ENCODE peak calls at places on chromosomes 13 and 19, in nine cellular contexts. F, H, I, N, J, G, Y, L and C are unnamed samples.

GRCh38 chr19:2033825-2034159 is 17.3 kb downstream of the MKNK2 start:
- DNase-seq in I (no peak), Y (no peak), H (no peak), G (no peak), N (no peak), F (no peak), J (no peak), L (no peak), C (no peak)

GRCh38 chr13:48493076-48493765 is 39.7 kb downstream of the RCBTB2 start:
- DNase-seq in N (no peak), J (peak; percentile 18), Y (no peak), I (no peak), F (no peak), L (no peak), G (no peak), H (peak; percentile 35), C (no peak)

GRCh38 chr13:51502206-51502651 is 49.4 kb upstream of the INTS6 start:
- DNase-seq in J (peak; percentile 68), H (no peak), I (no peak), G (no peak), N (no peak), L (no peak), Y (no peak), F (no peak), C (no peak)

GRCh38 chr13:76053181-76053580 is 417.1 kb downstream of the LMO7 start:
- DNase-seq in H (no peak), G (no peak), F (no peak), J (no peak), I (no peak), Y (no peak), N (no peak), L (no peak), C (no peak)

GRCh38 chr13:24995225-24995804 is 100.6 kb upstream of the PABPC3 start:
- DNase-seq in J (peak; percentile 88), G (peak; percentile 71), N (peak; percentile 89), I (peak; percentile 77), F (peak; percentile 86), L (peak; percentile 62), Y (peak; percentile 96), H (peak; percentile 84), C (peak; percentile 91)

GRCh38 chr13:75329723-75330122 is 152.2 kb downstream of the TBC1D4 start:
- DNase-seq in H (no peak), J (no peak), L (no peak), N (no peak), F (no peak), G (no peak), I (no peak), Y (no peak), C (no peak)

GRCh38 chr13:72341904-72342303 is 385.5 kb downstream of the MZT1 start:
- DNase-seq in H (no peak), J (no peak), F (no peak), Y (peak; percentile 18), G (no peak), I (no peak), N (peak; percentile 8), L (no peak), C (no peak)

GRCh38 chr19:47445937-47446402 is 25.7 kb downstream of the SLC8A2 start:
- DNase-seq in Y (peak; percentile 67), H (peak; percentile 13), I (no peak), F (peak; percentile 25), G (no peak), J (peak; percentile 36), N (peak; percentile 58), L (peak; percentile 89), C (peak; percentile 70)

GRCh38 chr19:42469311-42470239 is 26.8 kb upstream of the CXCL17 start:
- DNase-seq in I (no peak), F (no peak), Y (no peak), L (no peak), J (peak; percentile 19), H (peak; percentile 69), G (no peak), N (no peak), C (no peak)

GRCh38 chr13:48194392-48194754 is 38.6 kb upstream of the ITM2B start:
- DNase-seq in G (no peak), F (peak; percentile 30), H (no peak), Y (no peak), N (no peak), I (no peak), J (peak; percentile 53), L (no peak), C (no peak)

GRCh38 chr13:73250061-73250460 is 191.3 kb downstream of the KLF5 start:
- DNase-seq in H (no peak), L (no peak), Y (no peak), J (no peak), G (no peak), I (no peak), F (no peak), N (no peak), C (no peak)

GRCh38 chr13:44719857-44720671 is 143.9 kb upstream of the TSC22D1 start:
- DNase-seq in J (peak; percentile 88), G (no peak), L (no peak), I (no peak), N (no peak), H (no peak), Y (no peak), F (peak; percentile 74), C (no peak)

DNA sequence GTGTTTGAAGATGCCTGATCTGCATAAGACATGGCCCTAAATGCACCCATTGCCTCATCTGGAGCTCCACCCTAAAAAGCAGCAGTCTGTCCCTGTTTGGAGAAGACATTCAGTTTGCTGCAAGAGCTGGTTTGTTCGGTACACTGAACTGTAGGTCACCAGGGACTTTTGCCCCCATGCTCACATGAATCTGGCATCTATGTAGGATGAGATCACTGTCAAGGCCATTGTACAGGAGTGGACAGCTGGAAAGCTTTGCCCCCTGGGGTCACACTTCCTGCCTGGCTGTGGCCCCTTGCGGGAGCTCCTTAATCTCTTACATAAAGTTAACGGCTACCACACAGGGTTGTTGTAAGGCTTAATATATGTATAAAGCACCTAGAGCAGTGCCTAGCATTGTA is 73.0 kb downstream of the IPO5 start:
- DNase-seq in L (no peak), N (no peak), I (no peak), G (no peak), J (peak; percentile 32), F (no peak), H (no peak), Y (peak; percentile 46), C (peak; percentile 46)
- TF ChIP-seq EZH2phosphoT487 in L (no peak), N (no peak), I (no peak), G (no peak), J (no peak), F (no peak), H (no peak), Y (no peak), C (no peak)

GRCh38 chr13:34886987-34887386 is 55.1 kb upstream of the NBEA start:
- DNase-seq in Y (no peak), H (no peak), G (no peak), L (no peak), F (peak; percentile 68), I (no peak), J (peak; percentile 34), N (no peak), C (no peak)

GRCh38 chr13:34886476-34886875 is 55.6 kb upstream of the NBEA start:
- DNase-seq in G (no peak), H (no peak), I (no peak), F (peak; percentile 28), J (peak; percentile 7), L (no peak), N (no peak), Y (no peak), C (no peak)

GRCh38 chr13:34883381-34883780 is 58.7 kb upstream of the NBEA start:
- DNase-seq in N (no peak), F (no peak), H (no peak), J (no peak), Y (no peak), L (no peak), I (no peak), G (no peak), C (no peak)

DNA sequence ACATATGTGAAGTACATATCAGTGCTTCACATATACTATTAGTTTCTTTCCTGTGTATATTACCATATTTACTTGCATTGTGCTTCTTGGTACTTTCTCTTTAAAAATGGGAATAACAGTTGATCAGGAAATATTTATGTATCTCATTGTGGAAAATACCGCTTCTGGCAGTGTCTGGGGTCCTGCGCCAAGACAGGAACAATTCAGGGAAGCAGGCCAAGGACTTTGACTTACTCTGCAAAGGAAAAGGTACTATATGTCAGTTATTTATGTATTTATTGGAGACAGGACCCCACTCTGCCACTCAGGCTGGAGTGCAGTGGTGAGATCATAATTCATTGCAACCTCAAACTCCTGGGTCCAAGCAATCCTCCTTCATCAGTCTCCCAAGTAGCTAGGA is 57.7 kb upstream of the NBEA start:
- DNase-seq in L (no peak), Y (no peak), H (no peak), F (no peak), I (no peak), J (no peak), N (no peak), G (no peak), C (no peak)
- TF ChIP-seq EZH2phosphoT487 in L (no peak), Y (no peak), H (no peak), F (no peak), I (no peak), J (no peak), N (no peak), G (no peak), C (no peak)

GRCh38 chr19:7191946-7192691 is 102.1 kb downstream of the INSR start:
- DNase-seq in J (peak; percentile 57), F (no peak), I (no peak), H (no peak), N (no peak), Y (no peak), G (peak; percentile 86), L (no peak), C (no peak)
- TF ChIP-seq EZH2phosphoT487 in J (no peak), F (no peak), I (no peak), H (no peak), N (no peak), Y (no peak), G (no peak), L (no peak), C (no peak)

DNA sequence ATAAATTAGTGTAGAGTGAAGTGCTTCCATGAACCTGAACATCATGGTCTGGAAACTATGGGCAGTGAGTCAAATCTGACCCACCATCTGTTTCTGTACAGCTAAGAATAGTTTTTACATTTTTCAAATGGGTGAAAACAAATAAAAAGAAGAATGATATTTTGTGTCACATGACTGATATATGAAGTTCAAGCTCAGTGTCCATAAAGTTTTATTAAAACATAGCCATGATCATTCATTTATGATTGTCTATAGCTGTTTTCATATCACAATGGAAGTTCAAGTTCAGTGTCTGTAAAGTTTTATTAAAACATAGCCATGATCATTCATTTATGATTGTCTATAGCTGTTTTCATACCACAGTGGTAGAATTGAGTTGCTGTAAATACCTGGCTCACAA is 42.7 kb downstream of the ZNF333 start:
- DNase-seq in L (no peak), H (no peak), Y (no peak), J (no peak), G (no peak), I (no peak), N (no peak), F (no peak), C (no peak)
- TF ChIP-seq EZH2phosphoT487 in L (no peak), H (no peak), Y (no peak), J (no peak), G (no peak), I (no peak), N (no peak), F (no peak), C (no peak)